ENCODE peak calls at places on chromosomes 5 and 9, in four cellular contexts. One of them, this sample, is unnamed.

GRCh38 chr5:67089200-67089725 is 107.3 kb downstream of the CD180 start:
- DNase-seq in activated gamma-delta T cell: no peak
- DNase-seq in mammary epithelial cell: peak; percentile 69
- DNase-seq in islet precursor cell: no peak
- DNase-seq in this sample: no peak

GRCh38 chr5:68229416-68229815 is 13.9 kb downstream of the PIK3R1 start:
- DNase-seq in activated gamma-delta T cell: no peak
- DNase-seq in mammary epithelial cell: no peak
- DNase-seq in islet precursor cell: no peak
- DNase-seq in this sample: no peak

GRCh38 chr9:4114569-4115505 is 185.0 kb downstream of the GLIS3 start:
- DNase-seq in activated gamma-delta T cell: no peak
- DNase-seq in mammary epithelial cell: no peak
- DNase-seq in islet precursor cell: no peak
- DNase-seq in this sample: no peak

GRCh38 chr5:81768960-81769452 is 18.1 kb upstream of the SSBP2 start:
- DNase-seq in activated gamma-delta T cell: no peak
- DNase-seq in mammary epithelial cell: peak; percentile 90
- DNase-seq in islet precursor cell: no peak
- DNase-seq in this sample: no peak

GRCh38 chr5:1755321-1755949 is 44.2 kb downstream of the MRPL36 start:
- DNase-seq in activated gamma-delta T cell: no peak
- DNase-seq in mammary epithelial cell: no peak
- DNase-seq in islet precursor cell: peak; percentile 45
- DNase-seq in this sample: no peak

GRCh38 chr9:76603448-76603895 is 144.5 kb downstream of the GCNT1 start:
- DNase-seq in activated gamma-delta T cell: no peak
- DNase-seq in mammary epithelial cell: peak; percentile 12
- DNase-seq in islet precursor cell: no peak
- DNase-seq in this sample: no peak

GRCh38 chr5:64773533-64773932 is 4.8 kb downstream of the CWC27 start:
- DNase-seq in activated gamma-delta T cell: no peak
- DNase-seq in mammary epithelial cell: no peak
- DNase-seq in islet precursor cell: no peak
- DNase-seq in this sample: no peak

GRCh38 chr9:91033802-91034201 is 232.2 kb downstream of the SYK start:
- DNase-seq in activated gamma-delta T cell: no peak
- DNase-seq in mammary epithelial cell: no peak
- DNase-seq in islet precursor cell: no peak
- DNase-seq in this sample: no peak

GRCh38 chr5:152487130-152487529 is 82.1 kb upstream of the NMUR2 start:
- DNase-seq in activated gamma-delta T cell: no peak
- DNase-seq in mammary epithelial cell: no peak
- DNase-seq in islet precursor cell: no peak
- DNase-seq in this sample: no peak

GRCh38 chr9:126666155-126666803 is 52.6 kb downstream of the LMX1B start:
- DNase-seq in activated gamma-delta T cell: no peak
- DNase-seq in mammary epithelial cell: no peak
- DNase-seq in islet precursor cell: no peak
- DNase-seq in this sample: no peak

GRCh38 chr5:169576181-169576598 is 7.4 kb upstream of the SPDL1 start:
- DNase-seq in activated gamma-delta T cell: no peak
- DNase-seq in mammary epithelial cell: peak; percentile 85
- DNase-seq in islet precursor cell: no peak
- DNase-seq in this sample: no peak

GRCh38 chr9:117464941-117465616 is 50.2 kb upstream of the ASTN2 start:
- DNase-seq in activated gamma-delta T cell: no peak
- DNase-seq in mammary epithelial cell: no peak
- DNase-seq in islet precursor cell: no peak
- DNase-seq in this sample: no peak

GRCh38 chr5:13831236-13831810 is 113.2 kb downstream of the DNAH5 start:
- DNase-seq in activated gamma-delta T cell: no peak
- DNase-seq in mammary epithelial cell: peak; percentile 74
- DNase-seq in islet precursor cell: peak; percentile 73
- DNase-seq in this sample: no peak